ENCODE peak calls at places on chromosomes 2 and 18, in ten cellular contexts. One of them, this sample, is unnamed. For H3K27me3 and H3K36me3, the result is how much of the 10 kb centered on the place peaks cover.

GRCh38 chr2:104702026-104702425 is 151.9 kb upstream of the POU3F3 start:
- DNase-seq in right atrium auricular region: no peak
- DNase-seq in fibroblast of lung: no peak
- DNase-seq in left lung: no peak
- DNase-seq in brain microvascular endothelial cell: no peak
- DNase-seq in adrenal gland: no peak
- DNase-seq in ovary: no peak
- DNase-seq in body of pancreas: no peak
- DNase-seq in effector memory CD4-positive, alpha-beta T cell: no peak
- DNase-seq in WERI-Rb-1: no peak
- DNase-seq in this sample: no peak

GRCh38 chr2:240846881-240847601 is 21.6 kb upstream of the AGXT start:
- DNase-seq in brain microvascular endothelial cell: no peak
- DNase-seq in left lung: no peak
- DNase-seq in WERI-Rb-1: no peak
- DNase-seq in effector memory CD4-positive, alpha-beta T cell: no peak
- DNase-seq in fibroblast of lung: no peak
- DNase-seq in adrenal gland: peak
- DNase-seq in ovary: no peak
- DNase-seq in right atrium auricular region: no peak
- DNase-seq in body of pancreas: no peak
- DNase-seq in this sample: no peak

GRCh38 chr2:240685771-240686371 is 3.2 kb upstream of the AQP12B start:
- DNase-seq in WERI-Rb-1: no peak
- DNase-seq in right atrium auricular region: peak
- DNase-seq in brain microvascular endothelial cell: no peak
- DNase-seq in fibroblast of lung: no peak
- DNase-seq in effector memory CD4-positive, alpha-beta T cell: no peak
- DNase-seq in adrenal gland: no peak
- DNase-seq in ovary: no peak
- DNase-seq in left lung: no peak
- DNase-seq in body of pancreas: peak
- DNase-seq in this sample: no peak

GRCh38 chr2:60861736-60862135 is 19.6 kb upstream of the REL start:
- DNase-seq in WERI-Rb-1: no peak
- DNase-seq in left lung: peak
- DNase-seq in right atrium auricular region: peak
- DNase-seq in adrenal gland: no peak
- DNase-seq in effector memory CD4-positive, alpha-beta T cell: no peak
- DNase-seq in fibroblast of lung: no peak
- DNase-seq in brain microvascular endothelial cell: no peak
- DNase-seq in body of pancreas: no peak
- DNase-seq in ovary: no peak
- DNase-seq in this sample: no peak

GRCh38 chr2:105385703-105386540 is 12.9 kb downstream of the FHL2 start:
- DNase-seq in left lung: no peak
- DNase-seq in adrenal gland: no peak
- DNase-seq in effector memory CD4-positive, alpha-beta T cell: no peak
- DNase-seq in brain microvascular endothelial cell: no peak
- DNase-seq in ovary: no peak
- DNase-seq in WERI-Rb-1: no peak
- DNase-seq in fibroblast of lung: no peak
- DNase-seq in body of pancreas: no peak
- DNase-seq in right atrium auricular region: no peak
- DNase-seq in this sample: no peak

GRCh38 chr2:110770696-110771425 is 38.5 kb downstream of the ACOXL start:
- DNase-seq in fibroblast of lung: peak
- DNase-seq in adrenal gland: no peak
- DNase-seq in left lung: no peak
- DNase-seq in brain microvascular endothelial cell: peak
- DNase-seq in ovary: no peak
- DNase-seq in body of pancreas: no peak
- DNase-seq in right atrium auricular region: no peak
- DNase-seq in effector memory CD4-positive, alpha-beta T cell: no peak
- DNase-seq in WERI-Rb-1: peak
- DNase-seq in this sample: peak

GRCh38 chr2:134325696-134326095 is 71.8 kb downstream of the MGAT5 start:
- DNase-seq in fibroblast of lung: no peak
- DNase-seq in right atrium auricular region: no peak
- DNase-seq in brain microvascular endothelial cell: no peak
- DNase-seq in WERI-Rb-1: no peak
- DNase-seq in adrenal gland: no peak
- DNase-seq in effector memory CD4-positive, alpha-beta T cell: no peak
- DNase-seq in ovary: peak
- DNase-seq in left lung: no peak
- DNase-seq in body of pancreas: no peak
- DNase-seq in this sample: no peak

GRCh38 chr2:241063093-241063551 is 39.0 kb downstream of the MTERF4 start:
- DNase-seq in left lung: peak
- DNase-seq in effector memory CD4-positive, alpha-beta T cell: no peak
- DNase-seq in WERI-Rb-1: no peak
- DNase-seq in brain microvascular endothelial cell: no peak
- DNase-seq in right atrium auricular region: peak
- DNase-seq in adrenal gland: peak
- DNase-seq in fibroblast of lung: no peak
- DNase-seq in body of pancreas: no peak
- DNase-seq in ovary: peak
- DNase-seq in this sample: no peak

GRCh38 chr2:30445266-30445821 is 1.7 kb upstream of the LCLAT1 start:
- DNase-seq in brain microvascular endothelial cell: no peak
- DNase-seq in adrenal gland: no peak
- DNase-seq in right atrium auricular region: no peak
- DNase-seq in ovary: no peak
- DNase-seq in body of pancreas: no peak
- DNase-seq in WERI-Rb-1: no peak
- DNase-seq in effector memory CD4-positive, alpha-beta T cell: no peak
- DNase-seq in left lung: no peak
- DNase-seq in fibroblast of lung: no peak
- DNase-seq in this sample: no peak

GRCh38 chr2:30447149-30448045 is at the start of gene LCLAT1:
- DNase-seq in left lung: peak
- DNase-seq in fibroblast of lung: peak
- DNase-seq in effector memory CD4-positive, alpha-beta T cell: peak
- DNase-seq in adrenal gland: peak
- DNase-seq in body of pancreas: peak
- DNase-seq in WERI-Rb-1: peak
- DNase-seq in brain microvascular endothelial cell: peak
- DNase-seq in ovary: peak
- DNase-seq in right atrium auricular region: peak
- DNase-seq in this sample: peak

GRCh38 chr2:30450025-30450424 is 3.0 kb downstream of the LCLAT1 start:
- DNase-seq in body of pancreas: no peak
- DNase-seq in WERI-Rb-1: no peak
- DNase-seq in adrenal gland: no peak
- DNase-seq in ovary: no peak
- DNase-seq in left lung: no peak
- DNase-seq in brain microvascular endothelial cell: no peak
- DNase-seq in effector memory CD4-positive, alpha-beta T cell: no peak
- DNase-seq in right atrium auricular region: no peak
- DNase-seq in fibroblast of lung: no peak
- DNase-seq in this sample: no peak

GRCh38 chr2:30446602-30447148 is 371 bp upstream of the LCLAT1 start:
- DNase-seq in ovary: no peak
- DNase-seq in effector memory CD4-positive, alpha-beta T cell: no peak
- DNase-seq in left lung: no peak
- DNase-seq in adrenal gland: no peak
- DNase-seq in body of pancreas: no peak
- DNase-seq in right atrium auricular region: no peak
- DNase-seq in WERI-Rb-1: no peak
- DNase-seq in brain microvascular endothelial cell: no peak
- DNase-seq in fibroblast of lung: peak
- DNase-seq in this sample: no peak

GRCh38 chr2:30448308-30448707 is 1.3 kb downstream of the LCLAT1 start:
- DNase-seq in fibroblast of lung: no peak
- DNase-seq in ovary: no peak
- DNase-seq in WERI-Rb-1: no peak
- DNase-seq in body of pancreas: no peak
- DNase-seq in effector memory CD4-positive, alpha-beta T cell: no peak
- DNase-seq in right atrium auricular region: no peak
- DNase-seq in brain microvascular endothelial cell: no peak
- DNase-seq in left lung: no peak
- DNase-seq in adrenal gland: no peak
- DNase-seq in this sample: no peak
- H3K4me3 ChIP-seq in fibroblast of lung: peak
- H3K4me3 ChIP-seq in ovary: no peak
- H3K4me3 ChIP-seq in WERI-Rb-1: no peak
- H3K4me3 ChIP-seq in body of pancreas: no peak
- H3K4me3 ChIP-seq in effector memory CD4-positive, alpha-beta T cell: no peak
- H3K4me3 ChIP-seq in right atrium auricular region: no peak
- H3K4me3 ChIP-seq in brain microvascular endothelial cell: no peak
- H3K4me3 ChIP-seq in left lung: peak
- H3K4me3 ChIP-seq in adrenal gland: no peak
- H3K4me3 ChIP-seq in this sample: peak

DNA sequence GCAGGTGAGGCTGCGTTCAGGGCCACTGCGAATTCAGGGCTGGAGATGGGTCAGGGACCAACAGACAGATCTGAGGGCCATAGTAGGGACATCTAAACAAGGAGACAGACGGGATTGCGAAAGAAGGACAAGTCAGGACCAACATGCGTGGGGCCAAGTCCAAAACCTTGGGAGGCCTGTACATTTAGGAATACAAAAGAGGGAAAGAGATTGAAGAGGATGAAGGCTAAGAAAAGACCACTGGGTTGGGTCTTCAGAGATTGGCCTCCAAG is 70.1 kb downstream of the ACAA2 start:
- DNase-seq in ovary: no peak
- DNase-seq in right atrium auricular region: no peak
- DNase-seq in left lung: no peak
- DNase-seq in WERI-Rb-1: no peak
- DNase-seq in brain microvascular endothelial cell: no peak
- DNase-seq in adrenal gland: no peak
- DNase-seq in fibroblast of lung: no peak
- DNase-seq in effector memory CD4-positive, alpha-beta T cell: no peak
- DNase-seq in body of pancreas: no peak
- DNase-seq in this sample: no peak
- H3K27me3 ChIP-seq in ovary: under half
- H3K27me3 ChIP-seq in right atrium auricular region: under half
- H3K27me3 ChIP-seq in left lung: under half
- H3K27me3 ChIP-seq in WERI-Rb-1: under half
- H3K27me3 ChIP-seq in brain microvascular endothelial cell: under half
- H3K27me3 ChIP-seq in adrenal gland: under half
- H3K27me3 ChIP-seq in fibroblast of lung: under half
- H3K27me3 ChIP-seq in effector memory CD4-positive, alpha-beta T cell: under half
- H3K27me3 ChIP-seq in body of pancreas: under half
- H3K27me3 ChIP-seq in this sample: under half

GRCh38 chr2:73081181-73081671 is 9.7 kb upstream of the SFXN5 start:
- DNase-seq in brain microvascular endothelial cell: no peak
- DNase-seq in adrenal gland: no peak
- DNase-seq in left lung: no peak
- DNase-seq in ovary: no peak
- DNase-seq in body of pancreas: no peak
- DNase-seq in WERI-Rb-1: peak
- DNase-seq in fibroblast of lung: no peak
- DNase-seq in right atrium auricular region: no peak
- DNase-seq in effector memory CD4-positive, alpha-beta T cell: no peak
- DNase-seq in this sample: no peak

GRCh38 chr2:73085691-73086090 is 14.2 kb upstream of the SFXN5 start:
- DNase-seq in brain microvascular endothelial cell: peak
- DNase-seq in left lung: peak
- DNase-seq in fibroblast of lung: peak
- DNase-seq in effector memory CD4-positive, alpha-beta T cell: peak
- DNase-seq in right atrium auricular region: peak
- DNase-seq in body of pancreas: peak
- DNase-seq in adrenal gland: peak
- DNase-seq in WERI-Rb-1: peak
- DNase-seq in ovary: peak
- DNase-seq in this sample: peak

GRCh38 chr2:73084971-73085370 is 13.5 kb upstream of the SFXN5 start:
- DNase-seq in body of pancreas: no peak
- DNase-seq in WERI-Rb-1: no peak
- DNase-seq in right atrium auricular region: no peak
- DNase-seq in adrenal gland: no peak
- DNase-seq in effector memory CD4-positive, alpha-beta T cell: no peak
- DNase-seq in left lung: no peak
- DNase-seq in fibroblast of lung: no peak
- DNase-seq in ovary: no peak
- DNase-seq in brain microvascular endothelial cell: no peak
- DNase-seq in this sample: no peak

GRCh38 chr2:73082523-73083410 is 11.3 kb upstream of the SFXN5 start:
- DNase-seq in fibroblast of lung: no peak
- DNase-seq in brain microvascular endothelial cell: no peak
- DNase-seq in WERI-Rb-1: no peak
- DNase-seq in left lung: no peak
- DNase-seq in ovary: no peak
- DNase-seq in adrenal gland: no peak
- DNase-seq in right atrium auricular region: no peak
- DNase-seq in body of pancreas: no peak
- DNase-seq in effector memory CD4-positive, alpha-beta T cell: no peak
- DNase-seq in this sample: no peak

GRCh38 chr2:73083886-73084792 is 12.6 kb upstream of the SFXN5 start:
- DNase-seq in WERI-Rb-1: no peak
- DNase-seq in adrenal gland: no peak
- DNase-seq in body of pancreas: no peak
- DNase-seq in effector memory CD4-positive, alpha-beta T cell: no peak
- DNase-seq in ovary: no peak
- DNase-seq in left lung: no peak
- DNase-seq in right atrium auricular region: no peak
- DNase-seq in brain microvascular endothelial cell: no peak
- DNase-seq in fibroblast of lung: no peak
- DNase-seq in this sample: no peak
- H3K36me3 ChIP-seq in WERI-Rb-1: half or more
- H3K36me3 ChIP-seq in adrenal gland: under half
- H3K36me3 ChIP-seq in body of pancreas: under half
- H3K36me3 ChIP-seq in effector memory CD4-positive, alpha-beta T cell: under half
- H3K36me3 ChIP-seq in ovary: under half
- H3K36me3 ChIP-seq in left lung: under half
- H3K36me3 ChIP-seq in right atrium auricular region: under half
- H3K36me3 ChIP-seq in brain microvascular endothelial cell: under half
- H3K36me3 ChIP-seq in fibroblast of lung: under half
- H3K36me3 ChIP-seq in this sample: under half

GRCh38 chr2:27954771-27955384 is 64.3 kb downstream of the BABAM2 start:
- DNase-seq in right atrium auricular region: peak
- DNase-seq in adrenal gland: peak
- DNase-seq in left lung: peak
- DNase-seq in WERI-Rb-1: no peak
- DNase-seq in body of pancreas: peak
- DNase-seq in ovary: peak
- DNase-seq in brain microvascular endothelial cell: peak
- DNase-seq in effector memory CD4-positive, alpha-beta T cell: no peak
- DNase-seq in fibroblast of lung: peak
- DNase-seq in this sample: peak

GRCh38 chr2:27952070-27952469 is 61.5 kb downstream of the BABAM2 start:
- DNase-seq in adrenal gland: no peak
- DNase-seq in left lung: no peak
- DNase-seq in effector memory CD4-positive, alpha-beta T cell: no peak
- DNase-seq in body of pancreas: no peak
- DNase-seq in brain microvascular endothelial cell: no peak
- DNase-seq in right atrium auricular region: no peak
- DNase-seq in WERI-Rb-1: no peak
- DNase-seq in ovary: no peak
- DNase-seq in fibroblast of lung: no peak
- DNase-seq in this sample: no peak

GRCh38 chr2:27955762-27956161 is 65.2 kb downstream of the BABAM2 start:
- DNase-seq in right atrium auricular region: no peak
- DNase-seq in effector memory CD4-positive, alpha-beta T cell: no peak
- DNase-seq in ovary: no peak
- DNase-seq in left lung: no peak
- DNase-seq in WERI-Rb-1: no peak
- DNase-seq in adrenal gland: no peak
- DNase-seq in body of pancreas: no peak
- DNase-seq in brain microvascular endothelial cell: no peak
- DNase-seq in fibroblast of lung: peak
- DNase-seq in this sample: no peak

GRCh38 chr2:27953077-27953476 is 62.5 kb downstream of the BABAM2 start:
- DNase-seq in WERI-Rb-1: no peak
- DNase-seq in fibroblast of lung: no peak
- DNase-seq in body of pancreas: no peak
- DNase-seq in brain microvascular endothelial cell: no peak
- DNase-seq in adrenal gland: peak
- DNase-seq in left lung: no peak
- DNase-seq in right atrium auricular region: no peak
- DNase-seq in ovary: peak
- DNase-seq in effector memory CD4-positive, alpha-beta T cell: no peak
- DNase-seq in this sample: no peak

DNA sequence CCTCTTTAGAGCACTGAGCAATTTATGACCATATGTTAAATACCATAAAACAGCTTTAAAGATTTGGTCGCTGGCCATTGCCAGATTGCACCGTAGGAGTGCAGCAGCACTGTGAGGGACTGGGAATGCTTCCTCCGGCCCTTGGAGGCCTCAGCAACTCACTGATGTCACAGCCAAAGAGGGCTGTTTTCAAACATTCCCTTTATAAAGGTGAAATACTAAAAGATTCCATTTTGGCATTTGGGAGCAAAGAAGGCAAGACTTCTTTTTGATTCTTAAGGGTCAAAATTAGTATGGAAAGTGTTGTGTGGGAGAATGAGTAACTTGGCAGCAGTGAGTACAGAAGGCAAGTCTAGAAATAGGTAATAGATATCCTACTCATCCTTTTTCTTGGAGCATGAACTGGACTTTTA is 63.7 kb downstream of the BABAM2 start:
- DNase-seq in brain microvascular endothelial cell: no peak
- DNase-seq in body of pancreas: no peak
- DNase-seq in left lung: no peak
- DNase-seq in right atrium auricular region: no peak
- DNase-seq in fibroblast of lung: peak
- DNase-seq in WERI-Rb-1: no peak
- DNase-seq in adrenal gland: no peak
- DNase-seq in ovary: no peak
- DNase-seq in effector memory CD4-positive, alpha-beta T cell: no peak
- DNase-seq in this sample: peak
- H3K4me3 ChIP-seq in brain microvascular endothelial cell: no peak
- H3K4me3 ChIP-seq in body of pancreas: no peak
- H3K4me3 ChIP-seq in left lung: no peak
- H3K4me3 ChIP-seq in right atrium auricular region: no peak
- H3K4me3 ChIP-seq in fibroblast of lung: no peak
- H3K4me3 ChIP-seq in WERI-Rb-1: no peak
- H3K4me3 ChIP-seq in adrenal gland: no peak
- H3K4me3 ChIP-seq in ovary: no peak
- H3K4me3 ChIP-seq in effector memory CD4-positive, alpha-beta T cell: no peak
- H3K4me3 ChIP-seq in this sample: no peak

This sample was measured in MG63.